ENCODE peak calls at places on chromosomes 11 and 22, in seven cellular contexts. A, B, V, P, W, T and Y are unnamed samples.

GRCh38 chr22:42080287-42080686 is 787 bp downstream of the SMDT1 start:
- DNase-seq in B (no peak), W (peak), V (peak), P (no peak), A (no peak), T (peak), Y (no peak)

GRCh38 chr11:10809373-10810199 is 860 bp upstream of the EIF4G2 start:
- DNase-seq in B (no peak), W (peak), A (no peak), P (peak), T (peak), V (peak), Y (no peak)

GRCh38 chr11:65606876-65607613 is 7.0 kb downstream of the MAP3K11 start:
- DNase-seq in T (peak), A (no peak), B (no peak), W (peak), P (no peak), V (peak), Y (no peak)

GRCh38 chr22:46068908-46069481 is 81.3 kb upstream of the PPARA start:
- DNase-seq in P (peak), B (no peak), T (no peak), A (no peak), W (peak), V (no peak), Y (no peak)

GRCh38 chr11:61747389-61748285 is 4.8 kb upstream of the MYRF start:
- DNase-seq in P (peak), W (peak), B (peak), V (peak), T (peak), A (no peak), Y (no peak)

GRCh38 chr11:91243630-91244029 is 981.0 kb upstream of the FAT3 start:
- DNase-seq in V (no peak), A (no peak), W (no peak), P (no peak), B (no peak), T (no peak), Y (no peak)

GRCh38 chr11:11329062-11329806 is 23.8 kb downstream of the CSNK2A3 start:
- DNase-seq in W (no peak), T (no peak), P (no peak), B (no peak), A (no peak), V (no peak), Y (no peak)

GRCh38 chr11:47318166-47318565 is 34.3 kb downstream of the MYBPC3 start:
- DNase-seq in V (no peak), W (no peak), A (no peak), T (no peak), B (no peak), P (no peak), Y (no peak)

GRCh38 chr11:1387961-1388762 is 1.6 kb upstream of the BRSK2 start:
- DNase-seq in B (no peak), V (peak), P (no peak), A (no peak), W (peak), T (no peak), Y (no peak)

GRCh38 chr11:112481893-112482292 is 221.2 kb upstream of the PLET1 start:
- DNase-seq in A (peak), B (no peak), P (no peak), V (no peak), W (no peak), T (no peak), Y (no peak)

GRCh38 chr22:38222797-38223119 is 21.0 kb downstream of the MAFF start:
- DNase-seq in P (no peak), T (no peak), V (no peak), B (no peak), W (no peak), A (no peak), Y (no peak)

GRCh38 chr11:75639752-75640151 is 29.1 kb downstream of the MAP6 start:
- DNase-seq in V (no peak), T (peak), A (peak), B (no peak), P (peak), W (no peak), Y (peak)

GRCh38 chr11:85827768-85828639 is 17.1 kb upstream of the SYTL2 start:
- DNase-seq in T (no peak), V (peak), A (no peak), W (peak), P (peak), B (no peak), Y (no peak)

GRCh38 chr22:31085493-31085824 is 4.3 kb downstream of the SMTN start:
- DNase-seq in T (no peak), B (peak), P (no peak), V (no peak), W (no peak), A (no peak), Y (no peak)

GRCh38 chr11:62612366-62613274 is at the start of the genes EML3 and ROM1:
- DNase-seq in A (no peak), W (peak), B (peak), T (peak), V (peak), P (peak), Y (no peak)

GRCh38 chr11:127000291-127000968 is at the start of gene KIRREL3:
- DNase-seq in T (peak), V (peak), B (no peak), A (no peak), P (no peak), W (no peak), Y (no peak)

GRCh38 chr11:57800444-57801184 is 39.0 kb downstream of the CTNND1 start:
- DNase-seq in T (peak), B (peak), A (peak), P (peak), V (peak), W (peak), Y (peak)

GRCh38 chr22:37659066-37659896 is 758 bp downstream of the PDXP start:
- DNase-seq in A (no peak), W (peak), V (no peak), P (no peak), B (no peak), T (no peak), Y (no peak)

GRCh38 chr11:134270250-134270714 is 5.9 kb upstream of the GLB1L3 start:
- DNase-seq in B (no peak), V (no peak), A (no peak), W (peak), T (peak), P (no peak), Y (no peak)

GRCh38 chr22:20121856-20122415 is 4.9 kb upstream of the TRMT2A start:
- DNase-seq in W (no peak), A (no peak), V (no peak), T (no peak), B (no peak), P (no peak), Y (no peak)

GRCh38 chr22:43169310-43170130 is 17.4 kb downstream of the TTLL12 start:
- DNase-seq in B (no peak), P (no peak), W (no peak), V (no peak), T (no peak), A (no peak), Y (no peak)

GRCh38 chr22:33030923-33031525 is 27.2 kb downstream of the SYN3 start:
- DNase-seq in W (no peak), B (no peak), T (peak), V (no peak), P (no peak), A (no peak), Y (no peak)

GRCh38 chr11:2709429-2709828 is 9.6 kb upstream of the KCNQ1OT1 start:
- DNase-seq in V (no peak), W (no peak), B (no peak), P (no peak), T (no peak), A (no peak), Y (no peak)

GRCh38 chr11:103433380-103433779 is 324.2 kb downstream of the DYNC2H1 start:
- DNase-seq in V (peak), W (peak), B (no peak), T (no peak), A (no peak), P (peak), Y (no peak)

GRCh38 chr11:57116654-57117053 is 65.1 kb upstream of the LRRC55 start:
- DNase-seq in A (peak), T (peak), W (peak), B (peak), V (peak), P (peak), Y (no peak)

GRCh38 chr11:22338465-22338810 is 257 bp downstream of the SLC17A6 start:
- DNase-seq in P (no peak), T (no peak), A (no peak), W (no peak), B (no peak), V (no peak), Y (no peak)

GRCh38 chr11:19389787-19390303 is 149.1 kb upstream of the E2F8 start:
- DNase-seq in B (no peak), T (no peak), A (no peak), W (no peak), V (no peak), P (no peak), Y (no peak)

GRCh38 chr11:74462631-74463030 is 4.7 kb downstream of the KCNE3 start:
- DNase-seq in T (no peak), B (no peak), A (no peak), P (no peak), W (no peak), V (no peak), Y (no peak)